ENCODE peak calls at places on chromosome 15, in five cellular contexts. S is HL-60, W is H1, V is upper lobe of left lung, A is sigmoid colon. D is an unnamed sample.

GRCh38 chr15:49239105-49239504 is 69.1 kb downstream of the GALK2 start:
- DNase-seq in A (no peak), V (no peak), W (no peak), S (no peak), D (no peak)

GRCh38 chr15:73741401-73741836 is 11.7 kb downstream of the INSYN1 start:
- DNase-seq in V (no peak), W (no peak), A (no peak), S (no peak), D (no peak)

GRCh38 chr15:96331942-96332853 is 1.7 kb downstream of the NR2F2 start:
- DNase-seq in S (peak; percentile 72), V (peak; percentile 62), W (peak; percentile 70), A (peak; percentile 77), D (no peak)

GRCh38 chr15:80999623-81000036 is 1.1 kb upstream of the TLNRD1 start:
- DNase-seq in S (peak; percentile 50), V (peak; percentile 64), A (no peak), W (no peak), D (no peak)

GRCh38 chr15:68204776-68205557 is at the start of gene CALML4:
- DNase-seq in V (peak; percentile 55), A (peak; percentile 86), W (no peak), S (peak; percentile 53), D (no peak)

GRCh38 chr15:91413142-91413541 is 313.1 kb downstream of the SV2B start:
- DNase-seq in A (no peak), V (no peak), S (no peak), W (no peak), D (no peak)

GRCh38 chr15:49047456-49047855 is 1.2 kb upstream of the SECISBP2L start:
- DNase-seq in W (no peak), V (no peak), S (no peak), A (no peak), D (no peak)

GRCh38 chr15:52112203-52112750 is 298 bp downstream of the BCL2L10 start:
- DNase-seq in V (peak; percentile 27), W (no peak), S (no peak), A (no peak), D (no peak)

GRCh38 chr15:41969851-41970431 is 2.4 kb downstream of the EHD4 start:
- DNase-seq in A (no peak), V (no peak), W (peak; percentile 37), S (peak; percentile 23), D (no peak)

GRCh38 chr15:92051726-92052125 is 198.2 kb downstream of the SLCO3A1 start:
- DNase-seq in A (no peak), W (no peak), V (no peak), S (no peak), D (no peak)

GRCh38 chr15:92071030-92071644 is 217.6 kb downstream of the SLCO3A1 start:
- DNase-seq in S (peak; percentile 19), W (no peak), A (no peak), V (peak; percentile 55), D (no peak)

GRCh38 chr15:98123297-98123696 is 162.8 kb downstream of the ARRDC4 start:
- DNase-seq in A (no peak), W (no peak), V (no peak), S (no peak), D (no peak)
- H3K27ac ChIP-seq in A (peak overlapping the region; percentile 71), W (no peak overlapping the region), V (no peak overlapping the region), S (no peak overlapping the region), D (no peak overlapping the region)

GRCh38 chr15:99504823-99505551 is 60.8 kb upstream of the MEF2A start:
- DNase-seq in S (no peak), W (no peak), V (no peak), A (no peak), D (no peak)
- TF ChIP-seq CTCF in S (no peak), W (no peak), V (no peak), A (no peak), D (no peak)

GRCh38 chr15:75203908-75204263 is 2.2 kb downstream of the C15orf39 start:
- DNase-seq in S (no peak), W (no peak), A (no peak), V (no peak), D (no peak)
- TF ChIP-seq POLR2AphosphoS5 in S (peak; percentile 17), W (no peak), A (no peak), V (no peak), D (no peak)

DNA sequence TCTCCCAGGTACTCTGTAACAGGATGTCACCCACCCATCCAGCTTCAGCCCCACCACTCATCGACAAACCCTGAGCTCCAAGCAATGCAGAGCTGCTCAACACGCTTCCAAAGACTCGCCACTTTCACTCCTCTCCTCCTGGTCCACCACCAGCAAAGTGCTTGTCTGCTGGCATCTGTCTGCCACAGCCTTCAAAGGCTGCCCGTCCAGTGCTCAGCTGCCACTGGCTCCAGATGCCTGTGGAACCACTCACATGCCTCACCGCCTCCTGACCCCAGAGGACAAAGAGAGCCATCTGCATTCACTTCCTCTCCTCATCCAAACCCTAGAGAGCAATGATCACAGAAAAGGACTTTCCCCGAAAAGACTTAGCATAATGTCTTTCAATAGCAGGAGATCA is 109.5 kb upstream of the OCA2 start:
- DNase-seq in W (no peak), S (no peak), A (no peak), V (no peak), D (no peak)
- H3K27ac ChIP-seq in W (no peak overlapping the region), S (no peak overlapping the region), A (no peak overlapping the region), V (no peak overlapping the region), D (no peak overlapping the region)

D was measured in vagina.